ENCODE peak calls at places on chromosomes 1 and 21, in six cellular contexts. One of them, this sample, is unnamed.

GRCh38 chr1:54255026-54255425 is 55.1 kb downstream of the MRPL37 start:
- DNase-seq in lower lobe of right lung: no peak
- DNase-seq in iris pigment epithelial cell: peak; percentile 11
- DNase-seq in HuH-7: no peak
- DNase-seq in progenitor cell of endocrine pancreas: no peak
- DNase-seq in NCI-H1092: no peak
- DNase-seq in this sample: peak; percentile 85

GRCh38 chr1:109821221-109821669 is 57.5 kb upstream of the EPS8L3 start:
- DNase-seq in iris pigment epithelial cell: peak; percentile 90
- DNase-seq in lower lobe of right lung: peak; percentile 84
- DNase-seq in NCI-H1092: no peak
- DNase-seq in HuH-7: no peak
- DNase-seq in progenitor cell of endocrine pancreas: no peak
- DNase-seq in this sample: peak; percentile 98

GRCh38 chr1:175865041-175865766 is 121.8 kb upstream of the TNR start:
- DNase-seq in iris pigment epithelial cell: no peak
- DNase-seq in progenitor cell of endocrine pancreas: no peak
- DNase-seq in HuH-7: no peak
- DNase-seq in lower lobe of right lung: no peak
- DNase-seq in NCI-H1092: no peak
- DNase-seq in this sample: no peak

GRCh38 chr1:228148971-228149340 is 774 bp upstream of the GJC2 start:
- DNase-seq in NCI-H1092: no peak
- DNase-seq in lower lobe of right lung: no peak
- DNase-seq in iris pigment epithelial cell: no peak
- DNase-seq in HuH-7: no peak
- DNase-seq in progenitor cell of endocrine pancreas: no peak
- DNase-seq in this sample: no peak

GRCh38 chr1:84632975-84633427 is 57.3 kb downstream of the SSX2IP start:
- DNase-seq in iris pigment epithelial cell: peak; percentile 70
- DNase-seq in progenitor cell of endocrine pancreas: no peak
- DNase-seq in lower lobe of right lung: no peak
- DNase-seq in HuH-7: no peak
- DNase-seq in NCI-H1092: no peak
- DNase-seq in this sample: peak; percentile 84

GRCh38 chr1:235683653-235684052 is 34.1 kb upstream of the GNG4 start:
- DNase-seq in HuH-7: no peak
- DNase-seq in iris pigment epithelial cell: peak; percentile 72
- DNase-seq in NCI-H1092: no peak
- DNase-seq in lower lobe of right lung: no peak
- DNase-seq in progenitor cell of endocrine pancreas: no peak
- DNase-seq in this sample: no peak

GRCh38 chr1:205528446-205528886 is 24.0 kb downstream of the CDK18 start:
- DNase-seq in iris pigment epithelial cell: no peak
- DNase-seq in lower lobe of right lung: no peak
- DNase-seq in NCI-H1092: no peak
- DNase-seq in HuH-7: no peak
- DNase-seq in progenitor cell of endocrine pancreas: no peak
- DNase-seq in this sample: no peak

GRCh38 chr1:162004441-162004950 is 19.2 kb downstream of the OLFML2B start:
- DNase-seq in iris pigment epithelial cell: no peak
- DNase-seq in HuH-7: no peak
- DNase-seq in progenitor cell of endocrine pancreas: no peak
- DNase-seq in lower lobe of right lung: no peak
- DNase-seq in NCI-H1092: no peak
- DNase-seq in this sample: no peak

GRCh38 chr1:238187575-238187949 is 296.8 kb upstream of the ZP4 start:
- DNase-seq in HuH-7: no peak
- DNase-seq in lower lobe of right lung: no peak
- DNase-seq in NCI-H1092: no peak
- DNase-seq in progenitor cell of endocrine pancreas: no peak
- DNase-seq in iris pigment epithelial cell: no peak
- DNase-seq in this sample: no peak

GRCh38 chr1:154999651-155000474 is 2.7 kb upstream of the ZBTB7B start:
- DNase-seq in NCI-H1092: no peak
- DNase-seq in HuH-7: peak; percentile 79
- DNase-seq in lower lobe of right lung: no peak
- DNase-seq in iris pigment epithelial cell: no peak
- DNase-seq in progenitor cell of endocrine pancreas: no peak
- DNase-seq in this sample: peak; percentile 35

GRCh38 chr1:234978397-234979291 is 150.0 kb downstream of the TOMM20 start:
- DNase-seq in lower lobe of right lung: peak; percentile 80
- DNase-seq in progenitor cell of endocrine pancreas: no peak
- DNase-seq in iris pigment epithelial cell: peak; percentile 91
- DNase-seq in HuH-7: no peak
- DNase-seq in NCI-H1092: no peak
- DNase-seq in this sample: peak; percentile 72

GRCh38 chr1:44721521-44722361 is 9.2 kb downstream of the RNU5D-1 start:
- DNase-seq in lower lobe of right lung: peak; percentile 78
- DNase-seq in NCI-H1092: peak; percentile 36
- DNase-seq in iris pigment epithelial cell: peak; percentile 92
- DNase-seq in HuH-7: no peak
- DNase-seq in progenitor cell of endocrine pancreas: no peak
- DNase-seq in this sample: peak; percentile 58

GRCh38 chr21:38679531-38679930 is 126.2 kb upstream of the ETS2 start:
- DNase-seq in HuH-7: no peak
- DNase-seq in iris pigment epithelial cell: peak; percentile 83
- DNase-seq in NCI-H1092: no peak
- DNase-seq in progenitor cell of endocrine pancreas: no peak
- DNase-seq in lower lobe of right lung: no peak
- DNase-seq in this sample: peak; percentile 83

GRCh38 chr1:19813651-19813960 is 1.5 kb downstream of the RNF186 start:
- DNase-seq in NCI-H1092: no peak
- DNase-seq in iris pigment epithelial cell: no peak
- DNase-seq in HuH-7: no peak
- DNase-seq in lower lobe of right lung: no peak
- DNase-seq in progenitor cell of endocrine pancreas: no peak
- DNase-seq in this sample: no peak

GRCh38 chr21:36080386-36080785 is 10.6 kb downstream of the CBR1 start:
- DNase-seq in lower lobe of right lung: no peak
- DNase-seq in HuH-7: no peak
- DNase-seq in progenitor cell of endocrine pancreas: no peak
- DNase-seq in iris pigment epithelial cell: no peak
- DNase-seq in NCI-H1092: no peak
- DNase-seq in this sample: no peak

GRCh38 chr1:245298781-245299180 is 144.0 kb downstream of the KIF26B start:
- DNase-seq in iris pigment epithelial cell: peak; percentile 59
- DNase-seq in lower lobe of right lung: no peak
- DNase-seq in progenitor cell of endocrine pancreas: no peak
- DNase-seq in NCI-H1092: peak; percentile 81
- DNase-seq in HuH-7: no peak
- DNase-seq in this sample: peak; percentile 91

GRCh38 chr1:36924282-36924791 is 110.0 kb downstream of the GRIK3 start:
- DNase-seq in HuH-7: peak; percentile 52
- DNase-seq in NCI-H1092: peak; percentile 56
- DNase-seq in progenitor cell of endocrine pancreas: peak; percentile 84
- DNase-seq in lower lobe of right lung: peak; percentile 55
- DNase-seq in iris pigment epithelial cell: peak; percentile 11
- DNase-seq in this sample: peak; percentile 58

GRCh38 chr1:23567996-23568607 is 8.8 kb upstream of the ID3 start:
- DNase-seq in progenitor cell of endocrine pancreas: peak; percentile 73
- DNase-seq in NCI-H1092: no peak
- DNase-seq in lower lobe of right lung: peak; percentile 50
- DNase-seq in iris pigment epithelial cell: no peak
- DNase-seq in HuH-7: no peak
- DNase-seq in this sample: peak; percentile 49

GRCh38 chr1:85935234-85935633 is 221.3 kb downstream of the COL24A1 start:
- DNase-seq in progenitor cell of endocrine pancreas: no peak
- DNase-seq in iris pigment epithelial cell: peak; percentile 40
- DNase-seq in lower lobe of right lung: no peak
- DNase-seq in HuH-7: no peak
- DNase-seq in NCI-H1092: no peak
- DNase-seq in this sample: peak; percentile 9

GRCh38 chr1:69846267-69846666 is 278.5 kb downstream of the LRRC7 start:
- DNase-seq in iris pigment epithelial cell: no peak
- DNase-seq in lower lobe of right lung: no peak
- DNase-seq in HuH-7: no peak
- DNase-seq in progenitor cell of endocrine pancreas: no peak
- DNase-seq in NCI-H1092: no peak
- DNase-seq in this sample: no peak

GRCh38 chr21:14881863-14882262 is 182.9 kb downstream of the NRIP1 start:
- DNase-seq in HuH-7: no peak
- DNase-seq in iris pigment epithelial cell: no peak
- DNase-seq in progenitor cell of endocrine pancreas: no peak
- DNase-seq in NCI-H1092: no peak
- DNase-seq in lower lobe of right lung: no peak
- DNase-seq in this sample: no peak

GRCh38 chr1:92486251-92487077 is at the start of gene GFI1:
- DNase-seq in iris pigment epithelial cell: no peak
- DNase-seq in progenitor cell of endocrine pancreas: peak; percentile 44
- DNase-seq in HuH-7: peak; percentile 70
- DNase-seq in NCI-H1092: no peak
- DNase-seq in lower lobe of right lung: peak; percentile 63
- DNase-seq in this sample: peak; percentile 62

GRCh38 chr1:159338018-159338417 is 35.9 kb downstream of the FCER1A start:
- DNase-seq in iris pigment epithelial cell: no peak
- DNase-seq in lower lobe of right lung: no peak
- DNase-seq in HuH-7: no peak
- DNase-seq in progenitor cell of endocrine pancreas: no peak
- DNase-seq in NCI-H1092: no peak
- DNase-seq in this sample: no peak

GRCh38 chr1:21829294-21829693 is 17.2 kb downstream of the LDLRAD2 start:
- DNase-seq in NCI-H1092: no peak
- DNase-seq in lower lobe of right lung: no peak
- DNase-seq in progenitor cell of endocrine pancreas: no peak
- DNase-seq in HuH-7: no peak
- DNase-seq in iris pigment epithelial cell: no peak
- DNase-seq in this sample: no peak

GRCh38 chr1:199447906-199448305 is 579.6 kb upstream of the NR5A2 start:
- DNase-seq in lower lobe of right lung: no peak
- DNase-seq in progenitor cell of endocrine pancreas: no peak
- DNase-seq in iris pigment epithelial cell: no peak
- DNase-seq in HuH-7: no peak
- DNase-seq in NCI-H1092: no peak
- DNase-seq in this sample: no peak

GRCh38 chr1:66013371-66013770 is 220.7 kb downstream of the PDE4B start:
- DNase-seq in HuH-7: no peak
- DNase-seq in lower lobe of right lung: no peak
- DNase-seq in iris pigment epithelial cell: no peak
- DNase-seq in progenitor cell of endocrine pancreas: no peak
- DNase-seq in NCI-H1092: no peak
- DNase-seq in this sample: no peak

GRCh38 chr1:218479436-218480115 is 134.4 kb downstream of the TGFB2 start:
- DNase-seq in lower lobe of right lung: no peak
- DNase-seq in iris pigment epithelial cell: peak; percentile 86
- DNase-seq in progenitor cell of endocrine pancreas: no peak
- DNase-seq in HuH-7: no peak
- DNase-seq in NCI-H1092: no peak
- DNase-seq in this sample: peak; percentile 67

GRCh38 chr1:39676951-39677350 is 5.0 kb upstream of the NT5C1A start:
- DNase-seq in HuH-7: no peak
- DNase-seq in progenitor cell of endocrine pancreas: no peak
- DNase-seq in lower lobe of right lung: peak; percentile 60
- DNase-seq in NCI-H1092: no peak
- DNase-seq in iris pigment epithelial cell: no peak
- DNase-seq in this sample: peak; percentile 24

GRCh38 chr1:233168384-233168783 is 127.1 kb downstream of the PCNX2 start:
- DNase-seq in HuH-7: no peak
- DNase-seq in lower lobe of right lung: no peak
- DNase-seq in progenitor cell of endocrine pancreas: no peak
- DNase-seq in NCI-H1092: no peak
- DNase-seq in iris pigment epithelial cell: no peak
- DNase-seq in this sample: peak; percentile 9

GRCh38 chr1:94068831-94069648 is 51.9 kb downstream of the ABCA4 start:
- DNase-seq in NCI-H1092: peak; percentile 23
- DNase-seq in lower lobe of right lung: peak; percentile 72
- DNase-seq in HuH-7: peak; percentile 35
- DNase-seq in iris pigment epithelial cell: peak; percentile 83
- DNase-seq in progenitor cell of endocrine pancreas: no peak
- DNase-seq in this sample: no peak

GRCh38 chr1:7778133-7778628 is 5.9 kb upstream of the PER3 start:
- DNase-seq in progenitor cell of endocrine pancreas: no peak
- DNase-seq in NCI-H1092: no peak
- DNase-seq in iris pigment epithelial cell: no peak
- DNase-seq in HuH-7: no peak
- DNase-seq in lower lobe of right lung: no peak
- DNase-seq in this sample: no peak

GRCh38 chr1:3598051-3598471 is 13.2 kb downstream of the MEGF6 start:
- DNase-seq in lower lobe of right lung: peak; percentile 69
- DNase-seq in HuH-7: no peak
- DNase-seq in progenitor cell of endocrine pancreas: no peak
- DNase-seq in iris pigment epithelial cell: peak; percentile 37
- DNase-seq in NCI-H1092: no peak
- DNase-seq in this sample: no peak

GRCh38 chr1:232944342-232944741 is 6.1 kb upstream of the NTPCR start:
- DNase-seq in NCI-H1092: no peak
- DNase-seq in progenitor cell of endocrine pancreas: no peak
- DNase-seq in HuH-7: no peak
- DNase-seq in iris pigment epithelial cell: peak; percentile 11
- DNase-seq in lower lobe of right lung: no peak
- DNase-seq in this sample: no peak